ENCODE peak calls at places on chromosomes 4 and X, in eight cellular contexts. F is SK-N-SH, T is tibial nerve, P is stomach, U is suprapubic skin, V is ovary, S is A549, E is upper lobe of left lung. B is an unnamed sample.

GRCh38 chr4:41709844-41710481 is 38.6 kb downstream of the PHOX2B start:
- DNase-seq in F (no peak), T (no peak), P (no peak), U (no peak), V (no peak), S (peak; percentile 38), E (no peak), B (no peak)

GRCh38 chr4:1293531-1293941 is 3.8 kb downstream of the MAEA start:
- DNase-seq in F (no peak), T (no peak), P (no peak), U (peak; percentile 21), V (no peak), S (no peak), E (no peak), B (no peak)

GRCh38 chrX:41148553-41148952 is 63.3 kb downstream of the USP9X start:
- DNase-seq in F (no peak), T (no peak), P (no peak), U (no peak), V (no peak), S (peak; percentile 24), E (no peak), B (no peak)

GRCh38 chrX:72042860-72043248 is 88.9 kb downstream of the RTL5 start:
- DNase-seq in F (no peak), T (no peak), P (no peak), U (no peak), V (no peak), S (no peak), E (no peak), B (no peak)

GRCh38 chrX:23616361-23616760 is 50.9 kb upstream of the PRDX4 start:
- DNase-seq in F (peak; percentile 44), T (no peak), P (no peak), U (no peak), V (no peak), S (peak; percentile 8), E (no peak), B (no peak)

GRCh38 chr4:46329118-46329976 is 60.6 kb downstream of the GABRA2 start:
- DNase-seq in F (peak; percentile 2), T (no peak), P (no peak), U (no peak), V (no peak), S (no peak), E (no peak), B (no peak)

GRCh38 chr4:41590591-41590990 is 52.6 kb downstream of the LIMCH1 start:
- DNase-seq in F (peak; percentile 50), T (no peak), P (no peak), U (no peak), V (no peak), S (no peak), E (no peak), B (no peak)

GRCh38 chr4:140156529-140157171 is 2.7 kb upstream of the MAML3 start:
- DNase-seq in F (no peak), T (no peak), P (no peak), U (no peak), V (no peak), S (no peak), E (no peak), B (no peak)

DNA sequence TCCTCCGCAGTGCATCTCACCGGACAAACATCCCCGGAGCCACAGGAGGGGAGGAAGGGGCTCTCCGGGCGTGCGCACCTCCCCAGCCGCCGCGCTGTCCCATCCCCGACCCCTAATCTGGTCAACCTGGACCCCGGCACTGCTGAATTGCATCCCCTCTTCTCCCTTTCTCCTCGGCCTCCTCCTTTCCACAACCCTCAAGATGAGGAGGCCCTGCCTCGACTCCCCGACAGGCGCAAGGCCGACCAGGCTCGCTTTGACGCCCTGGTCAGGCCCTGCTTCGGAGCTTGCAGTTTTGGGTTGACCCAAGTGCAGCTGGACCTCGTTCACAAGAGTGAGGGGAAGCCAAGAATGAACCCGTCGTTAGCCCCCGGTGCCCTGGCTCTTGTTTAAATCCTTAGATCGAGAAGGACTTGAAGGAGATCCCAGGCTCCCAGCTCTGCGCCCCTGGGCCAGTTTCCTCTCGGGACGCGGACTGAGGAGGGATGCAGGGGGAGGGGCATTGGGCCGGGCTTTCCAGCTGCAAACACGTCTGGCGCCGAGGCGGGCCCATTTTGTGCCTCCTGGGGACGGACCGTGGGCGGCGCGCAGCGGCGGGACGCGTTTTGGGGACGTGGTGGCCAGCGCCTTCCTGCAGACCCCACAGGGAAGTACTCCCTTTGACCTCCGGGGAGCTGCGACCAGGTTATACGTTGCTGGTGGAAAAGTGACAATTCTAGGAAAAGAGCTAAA is 2.5 kb downstream of the PDGFRA start:
- DNase-seq in F (peak; percentile 77), T (no peak), P (no peak), U (peak; percentile 90), V (peak; percentile 81), S (no peak), E (peak; percentile 86), B (peak; percentile 80)
- H3K4me1 ChIP-seq in F (peaks cover 8% of the 10 kb centered on the region), T (no peaks in the 10 kb centered on the region), P (peaks cover 57% of the 10 kb centered on the region), U (peaks cover 85% of the 10 kb centered on the region), V (no peaks in the 10 kb centered on the region), S (no peaks in the 10 kb centered on the region), E (peaks cover 53% of the 10 kb centered on the region), B (no peaks in the 10 kb centered on the region)

DNA sequence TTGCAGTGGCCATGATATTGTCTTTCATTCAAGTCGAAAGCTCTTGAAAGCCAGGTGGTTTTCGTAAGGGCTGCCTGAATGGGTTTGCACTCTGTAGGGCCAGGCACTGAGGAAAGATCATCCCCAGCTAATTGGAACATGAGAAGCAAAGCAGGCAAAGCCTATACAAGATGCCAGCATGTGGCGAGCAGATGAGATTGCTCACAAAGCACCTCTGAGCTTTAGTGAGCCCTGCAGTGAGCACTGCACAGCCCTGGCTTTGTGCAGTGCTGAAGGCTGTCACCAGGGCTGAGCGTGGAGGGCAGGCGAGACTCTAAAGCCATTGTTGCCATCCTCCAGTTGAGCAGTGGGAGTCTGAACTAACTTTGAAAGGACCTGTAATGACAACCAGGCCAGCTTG is 53.8 kb downstream of the HADH start:
- DNase-seq in F (peak; percentile 32), T (no peak), P (no peak), U (no peak), V (no peak), S (no peak), E (no peak), B (no peak)
- TF ChIP-seq EP300 in F (no peak), T (no peak), P (no peak), U (no peak), V (no peak), S (no peak), E (no peak), B (no peak)

DNA sequence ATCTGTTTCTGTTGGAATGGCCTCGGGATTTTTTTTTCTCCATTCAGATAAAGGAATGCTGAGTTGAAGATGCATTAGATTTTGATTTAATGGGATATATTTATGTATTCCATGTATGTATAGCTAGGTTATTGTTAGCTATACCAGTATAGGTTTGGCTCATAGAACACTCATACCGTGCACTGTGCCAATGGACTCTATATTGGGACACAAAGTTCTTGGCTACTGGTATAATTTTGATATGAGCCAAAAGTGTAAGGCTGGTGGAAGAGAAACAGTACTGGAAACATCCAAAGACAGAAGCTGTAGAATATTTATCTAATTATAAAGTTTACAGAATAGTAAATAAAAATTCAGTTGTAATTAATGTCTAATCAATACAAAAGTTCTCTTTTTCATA is 1912.2 kb downstream of the STIM2 start:
- DNase-seq in F (no peak), T (no peak), P (no peak), U (no peak), V (no peak), S (no peak), E (no peak), B (no peak)
- H3K4me1 ChIP-seq in F (no peaks in the 10 kb centered on the region), T (no peaks in the 10 kb centered on the region), P (no peaks in the 10 kb centered on the region), U (no peaks in the 10 kb centered on the region), V (no peaks in the 10 kb centered on the region), S (no peaks in the 10 kb centered on the region), E (no peaks in the 10 kb centered on the region), B (peaks cover 35% of the 10 kb centered on the region)

DNA sequence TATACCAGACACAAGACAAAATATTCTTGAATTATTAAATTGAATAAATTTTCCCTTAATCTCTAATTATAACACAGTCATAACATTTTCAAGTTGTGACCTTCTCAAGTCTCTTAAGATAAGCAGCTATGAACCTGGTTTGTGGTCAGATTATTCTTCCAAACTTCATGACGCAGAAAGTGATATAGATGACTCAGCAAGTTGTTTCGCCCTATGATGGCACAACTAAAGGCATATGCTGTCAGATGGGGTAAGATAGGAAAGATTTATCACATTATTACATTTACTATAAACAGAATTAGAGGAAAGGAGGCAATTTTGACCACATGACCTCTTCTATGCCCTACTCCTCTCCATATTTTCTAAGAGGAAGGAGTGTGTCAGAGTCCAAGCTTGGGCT is 4.6 kb upstream of the DCAF12L2 start:
- DNase-seq in F (no peak), T (no peak), P (no peak), U (no peak), V (no peak), S (no peak), E (no peak), B (no peak)
- TF ChIP-seq EP300 in F (no peak), T (no peak), P (no peak), U (no peak), V (no peak), S (no peak), E (no peak), B (no peak)

DNA sequence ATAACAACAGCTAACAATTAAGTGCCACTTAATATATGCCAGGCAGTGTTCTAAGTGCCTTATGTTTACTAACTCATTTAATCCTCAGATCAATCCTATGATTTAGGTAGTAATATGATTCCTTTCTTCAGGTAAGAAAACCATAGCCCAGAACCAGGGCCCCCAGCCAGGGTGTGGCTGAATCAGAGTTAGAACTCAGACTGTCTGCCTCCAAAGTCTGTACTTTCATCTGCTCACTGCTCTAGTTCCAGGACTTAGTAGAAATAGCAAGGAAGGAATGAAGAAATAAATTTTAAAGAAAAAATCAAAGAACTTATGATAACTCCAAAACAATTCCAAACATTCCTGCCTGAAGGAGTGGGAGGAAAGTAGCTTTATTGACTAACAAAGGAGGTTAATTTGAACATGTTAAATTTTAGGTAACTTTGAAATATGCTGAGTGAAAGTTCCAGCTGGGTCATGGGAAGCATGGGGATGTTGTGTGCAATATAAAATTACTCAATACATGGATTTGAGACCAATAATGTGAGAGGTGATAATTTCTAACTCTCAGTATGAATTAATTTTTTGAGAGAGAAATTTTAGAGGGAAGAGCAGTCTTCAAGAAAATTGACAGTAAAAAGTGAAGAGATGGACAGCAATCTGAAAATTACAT is 8.8 kb upstream of the ADH1C start:
- DNase-seq in F (no peak), T (no peak), P (no peak), U (no peak), V (no peak), S (no peak), E (no peak), B (peak; percentile 72)
- H3K4me1 ChIP-seq in F (no peaks in the 10 kb centered on the region), T (no peaks in the 10 kb centered on the region), P (no peaks in the 10 kb centered on the region), U (peaks cover 2% of the 10 kb centered on the region), V (peaks cover 1% of the 10 kb centered on the region), S (no peaks in the 10 kb centered on the region), E (no peaks in the 10 kb centered on the region), B (peaks cover 16% of the 10 kb centered on the region)

DNA sequence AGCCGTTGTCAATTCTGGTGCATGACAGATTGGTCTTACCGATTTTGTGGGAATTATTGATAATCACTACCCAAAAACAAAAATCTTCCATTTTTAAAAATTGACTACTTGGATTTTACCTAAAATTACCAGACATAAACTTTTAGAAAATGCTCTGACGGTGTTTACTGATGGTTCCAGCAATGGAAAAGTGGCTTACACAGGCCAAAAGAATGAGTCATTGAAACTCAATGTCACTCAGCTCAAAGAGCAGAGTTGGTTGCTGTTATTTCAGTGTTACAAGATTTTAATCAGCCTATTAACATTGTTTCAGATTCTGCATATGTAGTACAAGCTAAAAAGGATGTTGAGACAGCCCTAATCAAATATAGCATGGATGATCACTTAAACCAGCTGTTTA is 23.0 kb upstream of the UGT2B17 start:
- DNase-seq in F (no peak), T (no peak), P (no peak), U (no peak), V (no peak), S (no peak), E (no peak), B (no peak)
- TF ChIP-seq EP300 in F (no peak), T (no peak), P (no peak), U (no peak), V (no peak), S (no peak), E (no peak), B (no peak)

B was measured in sigmoid colon.